ENCODE peak calls at places on chromosomes 6 and 20, in nine cellular contexts. X is brain microvascular endothelial cell; Z is CD8-positive, alpha-beta memory T cell; O is fibroblast of lung; L is IMR-90; Q is sigmoid colon; U is kidney; D is SJSA1; S is adrenal gland. V is an unnamed sample.

GRCh38 chr6:10505529-10505928 is 15.6 kb upstream of the GCNT2 start:
- DNase-seq in X (no peak), Z (no peak), O (no peak), L (no peak), Q (no peak), U (no peak), D (no peak), S (no peak), V (no peak)

GRCh38 chr6:133630651-133631050 is 258.3 kb upstream of the TCF21 start:
- DNase-seq in X (no peak), Z (no peak), O (no peak), L (no peak), Q (no peak), U (no peak), D (peak), S (no peak), V (no peak)

GRCh38 chr6:128068110-128068460 is 167.2 kb upstream of the THEMIS start:
- DNase-seq in X (no peak), Z (no peak), O (no peak), L (no peak), Q (no peak), U (no peak), D (no peak), S (no peak), V (no peak)

GRCh38 chr6:4607026-4607704 is 169.0 kb upstream of the CDYL start:
- DNase-seq in X (peak), Z (no peak), O (peak), L (peak), Q (no peak), U (peak), D (peak), S (peak), V (peak)

GRCh38 chr20:611047-611842 is 1.1 kb upstream of the TCF15 start:
- DNase-seq in X (no peak), Z (no peak), O (no peak), L (no peak), Q (no peak), U (no peak), D (no peak), S (no peak), V (no peak)

GRCh38 chr6:35735452-35735851 is 1.4 kb upstream of the ARMC12 start:
- DNase-seq in X (no peak), Z (no peak), O (no peak), L (no peak), Q (peak), U (no peak), D (no peak), S (no peak), V (no peak)

GRCh38 chr20:34516874-34517542 is 786 bp downstream of the DYNLRB1 start:
- DNase-seq in X (no peak), Z (peak), O (peak), L (no peak), Q (no peak), U (no peak), D (no peak), S (peak), V (no peak)

GRCh38 chr6:21648475-21649050 is 55.0 kb downstream of the SOX4 start:
- DNase-seq in X (no peak), Z (no peak), O (no peak), L (no peak), Q (no peak), U (no peak), D (no peak), S (no peak), V (no peak)

GRCh38 chr6:141988954-141989705 is 143.6 kb upstream of the GJE1 start:
- DNase-seq in X (peak), Z (no peak), O (peak), L (peak), Q (no peak), U (no peak), D (peak), S (no peak), V (peak)

GRCh38 chr6:110590821-110591351 is 114.5 kb upstream of the SLC22A16 start:
- DNase-seq in X (peak), Z (no peak), O (peak), L (peak), Q (no peak), U (no peak), D (peak), S (no peak), V (no peak)

GRCh38 chr6:129546702-129547101 is 163.3 kb downstream of the ARHGAP18 start:
- DNase-seq in X (peak), Z (no peak), O (no peak), L (no peak), Q (no peak), U (no peak), D (no peak), S (no peak), V (no peak)

GRCh38 chr20:13142143-13142542 is 78.9 kb upstream of the ISM1 start:
- DNase-seq in X (no peak), Z (no peak), O (no peak), L (no peak), Q (no peak), U (no peak), D (no peak), S (no peak), V (no peak)

GRCh38 chr20:11522359-11522758 is 395.3 kb upstream of the BTBD3 start:
- DNase-seq in X (no peak), Z (no peak), O (no peak), L (no peak), Q (no peak), U (no peak), D (peak), S (no peak), V (no peak)

GRCh38 chr20:49938173-49939163 is 2.3 kb downstream of the RNF114 start:
- DNase-seq in X (peak), Z (no peak), O (peak), L (peak), Q (peak), U (peak), D (no peak), S (peak), V (no peak)

GRCh38 chr6:35500782-35501181 is 3.9 kb upstream of the TEAD3 start:
- DNase-seq in X (peak), Z (no peak), O (peak), L (peak), Q (no peak), U (no peak), D (no peak), S (no peak), V (no peak)

GRCh38 chr6:107819976-107820551 is 4.0 kb downstream of the SCML4 start:
- DNase-seq in X (no peak), Z (no peak), O (no peak), L (peak), Q (no peak), U (no peak), D (no peak), S (no peak), V (no peak)

GRCh38 chr6:89500486-89501020 is 67.6 kb downstream of the ANKRD6 start:
- DNase-seq in X (no peak), Z (no peak), O (no peak), L (no peak), Q (no peak), U (no peak), D (no peak), S (no peak), V (no peak)

GRCh38 chr6:79607000-79607399 is 24.1 kb upstream of the SH3BGRL2 start:
- DNase-seq in X (no peak), Z (no peak), O (peak), L (peak), Q (no peak), U (no peak), D (no peak), S (no peak), V (no peak)

GRCh38 chr6:166143011-166143410 is 24.6 kb downstream of the TBXT start:
- DNase-seq in X (peak), Z (no peak), O (no peak), L (no peak), Q (no peak), U (no peak), D (peak), S (no peak), V (no peak)

GRCh38 chr20:8431538-8432434 is 299.7 kb downstream of the PLCB1 start:
- DNase-seq in X (no peak), Z (no peak), O (no peak), L (no peak), Q (peak), U (peak), D (no peak), S (peak), V (no peak)

GRCh38 chr20:25398363-25399037 is 7.9 kb upstream of the ABHD12 start:
- DNase-seq in X (no peak), Z (no peak), O (no peak), L (no peak), Q (no peak), U (no peak), D (peak), S (no peak), V (no peak)

GRCh38 chr6:134379086-134379485 is 61.2 kb upstream of the SGK1 start:
- DNase-seq in X (no peak), Z (no peak), O (no peak), L (no peak), Q (no peak), U (no peak), D (no peak), S (no peak), V (no peak)

GRCh38 chr20:13261460-13262301 is 40.6 kb downstream of the ISM1 start:
- DNase-seq in X (peak), Z (peak), O (peak), L (peak), Q (no peak), U (peak), D (peak), S (peak), V (peak)

GRCh38 chr6:143773503-143773902 is 69.6 kb upstream of the LTV1 start:
- DNase-seq in X (no peak), Z (no peak), O (peak), L (no peak), Q (no peak), U (no peak), D (no peak), S (no peak), V (no peak)

GRCh38 chr6:86331265-86331840 is 606.0 kb upstream of the HTR1E start:
- DNase-seq in X (no peak), Z (no peak), O (no peak), L (no peak), Q (no peak), U (no peak), D (no peak), S (no peak), V (no peak)

GRCh38 chr6:152723398-152723797 is 25.7 kb downstream of the MYCT1 start:
- DNase-seq in X (no peak), Z (no peak), O (no peak), L (peak), Q (no peak), U (no peak), D (peak), S (no peak), V (peak)

GRCh38 chr20:3273371-3273770 is 34.4 kb upstream of the SLC4A11 start:
- DNase-seq in X (no peak), Z (no peak), O (no peak), L (no peak), Q (no peak), U (no peak), D (no peak), S (no peak), V (no peak)

GRCh38 chr6:11009353-11009752 is 34.8 kb downstream of the ELOVL2 start:
- DNase-seq in X (no peak), Z (no peak), O (peak), L (peak), Q (no peak), U (no peak), D (peak), S (no peak), V (no peak)

GRCh38 chr6:33390767-33391277 is 801 bp upstream of the KIFC1 start:
- DNase-seq in X (no peak), Z (no peak), O (no peak), L (no peak), Q (no peak), U (no peak), D (no peak), S (no peak), V (no peak)
- H3K4me3 ChIP-seq in X (peak), Z (peak), O (peak), L (peak), Q (peak), U (peak), D (peak), S (no peak), V (peak)

DNA sequence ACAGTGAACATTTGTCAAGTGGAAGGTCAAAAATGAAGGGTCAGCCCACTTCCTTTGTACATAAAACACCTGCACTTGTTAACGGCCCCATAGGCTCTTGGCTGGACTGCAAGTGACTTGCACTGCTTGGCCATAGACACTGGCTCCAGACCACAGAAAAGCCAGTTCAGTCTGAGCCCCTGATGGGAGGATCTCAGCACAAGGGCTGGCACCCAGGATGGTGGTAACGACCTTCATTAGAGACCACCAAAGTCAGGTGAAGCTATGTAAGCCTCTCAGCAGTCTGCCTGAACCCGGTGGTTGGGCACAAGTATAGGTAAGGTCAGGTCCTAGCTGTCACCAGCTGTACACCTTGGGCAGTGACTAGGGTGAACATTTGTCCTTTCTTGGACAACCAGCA is 16.1 kb downstream of the PLAGL2 start:
- DNase-seq in X (no peak), Z (no peak), O (no peak), L (no peak), Q (no peak), U (no peak), D (no peak), S (no peak), V (no peak)
- H3K4me3 ChIP-seq in X (no peak), Z (no peak), O (no peak), L (no peak), Q (no peak), U (no peak), D (no peak), S (no peak), V (no peak)

GRCh38 chr20:37915434-37915787 is 12.5 kb downstream of the VSTM2L start:
- DNase-seq in X (no peak), Z (no peak), O (no peak), L (no peak), Q (no peak), U (no peak), D (no peak), S (no peak), V (no peak)
- H3K4me3 ChIP-seq in X (no peak), Z (no peak), O (no peak), L (no peak), Q (peak), U (no peak), D (no peak), S (no peak), V (no peak)

DNA sequence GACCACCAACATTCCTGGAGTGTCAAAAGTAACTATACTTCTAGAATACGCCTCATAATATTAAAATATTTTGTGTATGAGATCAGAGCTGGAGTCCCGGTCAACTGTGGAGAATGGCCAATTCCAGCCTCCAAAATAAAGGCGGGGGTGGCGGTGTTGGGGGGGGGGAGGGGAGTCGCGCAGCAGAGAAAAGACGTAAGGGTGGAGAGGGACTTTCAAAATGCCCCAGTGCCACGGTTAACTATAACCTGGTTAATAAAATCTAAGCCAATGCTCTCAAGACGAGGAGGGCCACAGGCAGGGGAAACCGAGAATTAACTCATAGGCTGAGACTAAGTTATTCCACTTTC is 1.3 kb downstream of the NUP153 start:
- DNase-seq in X (peak), Z (no peak), O (peak), L (peak), Q (peak), U (no peak), D (no peak), S (peak), V (peak)
- H3K4me3 ChIP-seq in X (peak), Z (peak), O (peak), L (peak), Q (peak), U (peak), D (peak), S (no peak), V (peak)

V was measured in skeletal muscle cell.